ENCODE peak calls at places on chromosome 6, in five cellular contexts. A is T-helper 9 cell; W is IMR-90; T is effector memory CD4-positive, alpha-beta T cell; U is stimulated activated effector memory CD8-positive, alpha-beta T cell treated with anti-CD3 and anti-CD28 coated beads, Interleukin-12 subunit alpha, Interleukin-12 subunit beta, amount 100 ng/mL, for 72 hours. R is an unnamed sample.

GRCh38 chr6:155678361-155678760 is 222.7 kb upstream of the NOX3 start:
- DNase-seq in T (no peak), W (peak), U (no peak), A (no peak), R (no peak)

GRCh38 chr6:53233309-53233708 is 84.7 kb upstream of the GCM1 start:
- DNase-seq in A (no peak), W (peak), T (no peak), U (no peak), R (no peak)

GRCh38 chr6:56573624-56574023 is 69.1 kb downstream of the DST start:
- DNase-seq in W (peak), A (no peak), U (no peak), T (no peak), R (no peak)

GRCh38 chr6:56329296-56330050 is 82.1 kb upstream of the COL21A1 start:
- DNase-seq in A (no peak), U (no peak), T (no peak), W (peak), R (no peak)

GRCh38 chr6:47180633-47181032 is 129.1 kb downstream of the TNFRSF21 start:
- DNase-seq in W (peak), T (no peak), U (no peak), A (no peak), R (no peak)

GRCh38 chr6:143842468-143842901 is 653 bp upstream of the LTV1 start:
- DNase-seq in U (no peak), A (no peak), W (peak), T (no peak), R (no peak)

GRCh38 chr6:168001037-168001348 is 3.5 kb downstream of the KIF25 start:
- DNase-seq in W (no peak), A (no peak), U (no peak), T (no peak), R (no peak)

GRCh38 chr6:78436335-78436734 is 431.0 kb upstream of the IRAK1BP1 start:
- DNase-seq in W (peak), U (no peak), T (no peak), A (no peak), R (no peak)

GRCh38 chr6:34926655-34927054 is 37.6 kb downstream of the ANKS1A start:
- DNase-seq in T (no peak), U (no peak), W (peak), A (no peak), R (no peak)

R was measured in progenitor cell of endocrine pancreas.